ENCODE peak calls at places on chromosomes 11 and 22, in five cellular contexts. Y is GM13977, L is glutamatergic neuron, O is body of pancreas, R is GM10248. C is an unnamed sample.

GRCh38 chr11:120432056-120433018 is 79.2 kb upstream of the GRIK4 start:
- DNase-seq in Y (no peak), L (no peak), O (no peak), R (no peak), C (peak; percentile 55)

GRCh38 chr22:22848364-22848866 is 39.2 kb upstream of the IGLL5 start:
- DNase-seq in Y (peak; percentile 31), L (peak; percentile 71), O (peak; percentile 75), R (peak; percentile 59), C (peak; percentile 81)

GRCh38 chr11:122681731-122682130 is 26.2 kb downstream of the UBASH3B start:
- DNase-seq in Y (no peak), L (peak; percentile 36), O (no peak), R (no peak), C (no peak)

GRCh38 chr22:45804986-45805325 is 133.3 kb downstream of the ATXN10 start:
- DNase-seq in Y (no peak), L (no peak), O (no peak), R (no peak), C (peak; percentile 43)

GRCh38 chr11:47724041-47724729 is 9.0 kb upstream of the AGBL2 start:
- DNase-seq in Y (no peak), L (no peak), O (peak; percentile 61), R (no peak), C (peak; percentile 7)

GRCh38 chr11:117180661-117181585 is 2.4 kb downstream of the SIDT2 start:
- DNase-seq in Y (peak; percentile 84), L (peak; percentile 75), O (peak; percentile 86), R (peak; percentile 80), C (peak; percentile 18)

GRCh38 chr11:120395778-120396177 is 59.6 kb downstream of the ARHGEF12 start:
- DNase-seq in Y (no peak), L (no peak), O (no peak), R (no peak), C (no peak)

GRCh38 chr11:126146454-126147192 is 64.8 kb downstream of the RPUSD4 start:
- DNase-seq in Y (no peak), L (no peak), O (no peak), R (no peak), C (no peak)

GRCh38 chr11:110184974-110185597 is 91.9 kb downstream of the ZC3H12C start:
- DNase-seq in Y (no peak), L (no peak), O (peak; percentile 47), R (no peak), C (no peak)

GRCh38 chr11:75325713-75326438 is 25.6 kb downstream of the ARRB1 start:
- DNase-seq in Y (no peak), L (no peak), O (peak; percentile 56), R (no peak), C (peak; percentile 55)

GRCh38 chr11:69881467-69882269 is 62.5 kb upstream of the FGF3 start:
- DNase-seq in Y (no peak), L (peak; percentile 46), O (no peak), R (no peak), C (no peak)

GRCh38 chr22:43739851-43740250 is 72.3 kb downstream of the EFCAB6 start:
- DNase-seq in Y (no peak), L (no peak), O (no peak), R (no peak), C (no peak)

GRCh38 chr11:29333993-29334780 is 682.6 kb downstream of the KCNA4 start:
- DNase-seq in Y (peak; percentile 31), L (no peak), O (no peak), R (peak; percentile 28), C (peak; percentile 10)

GRCh38 chr22:20979243-20979809 is 2.8 kb upstream of the LZTR1 start:
- DNase-seq in Y (peak; percentile 73), L (peak; percentile 60), O (peak; percentile 69), R (peak; percentile 85), C (peak; percentile 28)

GRCh38 chr11:123696183-123696582 is 41.8 kb upstream of the SCN3B start:
- DNase-seq in Y (no peak), L (no peak), O (no peak), R (no peak), C (no peak)

GRCh38 chr11:122186439-122187080 is 70.5 kb upstream of the BLID start:
- DNase-seq in Y (no peak), L (no peak), O (no peak), R (no peak), C (no peak)

GRCh38 chr11:47327025-47327424 is 25.5 kb downstream of the MYBPC3 start:
- DNase-seq in Y (peak; percentile 12), L (no peak), O (no peak), R (no peak), C (no peak)

GRCh38 chr22:39562839-39563489 is 7.6 kb upstream of the CACNA1I start:
- DNase-seq in Y (no peak), L (no peak), O (no peak), R (no peak), C (no peak)

GRCh38 chr22:41286639-41287091 is 678 bp upstream of the RANGAP1 start:
- DNase-seq in Y (peak; percentile 50), L (no peak), O (peak; percentile 56), R (no peak), C (peak; percentile 20)

GRCh38 chr11:108220721-108221346 is 1.6 kb downstream of the NPAT start:
- DNase-seq in Y (no peak), L (no peak), O (no peak), R (no peak), C (no peak)

GRCh38 chr11:35928688-35929087 is 15.2 kb upstream of the LDLRAD3 start:
- DNase-seq in Y (no peak), L (no peak), O (no peak), R (no peak), C (no peak)

GRCh38 chr11:72589802-72590761 is 84.1 kb downstream of the PDE2A start:
- DNase-seq in Y (peak; percentile 64), L (peak; percentile 81), O (peak; percentile 57), R (peak; percentile 56), C (peak; percentile 64)

GRCh38 chr11:110524227-110524626 is 94.5 kb downstream of the FDX1 start:
- DNase-seq in Y (no peak), L (no peak), O (no peak), R (no peak), C (no peak)

GRCh38 chr11:99069831-99070444 is 49.2 kb downstream of the CNTN5 start:
- DNase-seq in Y (no peak), L (peak; percentile 18), O (no peak), R (no peak), C (peak; percentile 22)

GRCh38 chr22:29330753-29331152 is 15.3 kb upstream of the RASL10A start:
- DNase-seq in Y (no peak), L (peak; percentile 60), O (peak; percentile 16), R (no peak), C (no peak)

GRCh38 chr11:94767701-94768601 is at the start of gene AMOTL1:
- DNase-seq in Y (peak; percentile 49), L (peak; percentile 95), O (peak; percentile 88), R (peak; percentile 64), C (peak; percentile 81)

GRCh38 chr22:41873391-41873790 is 40.5 kb downstream of the SREBF2 start:
- DNase-seq in Y (no peak), L (no peak), O (no peak), R (no peak), C (no peak)

GRCh38 chr11:35177370-35177769 is 38.4 kb downstream of the CD44 start:
- DNase-seq in Y (no peak), L (no peak), O (no peak), R (no peak), C (no peak)

GRCh38 chr22:20976291-20976877 is 5.7 kb upstream of the LZTR1 start:
- DNase-seq in Y (no peak), L (no peak), O (no peak), R (no peak), C (no peak)

GRCh38 chr11:534592-535518 is 521 bp downstream of the HRAS start:
- DNase-seq in Y (peak; percentile 63), L (no peak), O (peak; percentile 32), R (no peak), C (peak; percentile 47)

GRCh38 chr11:7485136-7485853 is at the start of gene OLFML1:
- DNase-seq in Y (no peak), L (no peak), O (no peak), R (no peak), C (no peak)

GRCh38 chr11:123286255-123286654 is 91.2 kb upstream of the CLMP start:
- DNase-seq in Y (no peak), L (no peak), O (no peak), R (no peak), C (no peak)

GRCh38 chr11:69397732-69398131 is 83.7 kb upstream of the LINC01488 start:
- DNase-seq in Y (no peak), L (no peak), O (no peak), R (no peak), C (no peak)

GRCh38 chr11:45859661-45860140 is 12.4 kb downstream of the CRY2 start:
- DNase-seq in Y (no peak), L (no peak), O (peak; percentile 94), R (no peak), C (no peak)

DNA sequence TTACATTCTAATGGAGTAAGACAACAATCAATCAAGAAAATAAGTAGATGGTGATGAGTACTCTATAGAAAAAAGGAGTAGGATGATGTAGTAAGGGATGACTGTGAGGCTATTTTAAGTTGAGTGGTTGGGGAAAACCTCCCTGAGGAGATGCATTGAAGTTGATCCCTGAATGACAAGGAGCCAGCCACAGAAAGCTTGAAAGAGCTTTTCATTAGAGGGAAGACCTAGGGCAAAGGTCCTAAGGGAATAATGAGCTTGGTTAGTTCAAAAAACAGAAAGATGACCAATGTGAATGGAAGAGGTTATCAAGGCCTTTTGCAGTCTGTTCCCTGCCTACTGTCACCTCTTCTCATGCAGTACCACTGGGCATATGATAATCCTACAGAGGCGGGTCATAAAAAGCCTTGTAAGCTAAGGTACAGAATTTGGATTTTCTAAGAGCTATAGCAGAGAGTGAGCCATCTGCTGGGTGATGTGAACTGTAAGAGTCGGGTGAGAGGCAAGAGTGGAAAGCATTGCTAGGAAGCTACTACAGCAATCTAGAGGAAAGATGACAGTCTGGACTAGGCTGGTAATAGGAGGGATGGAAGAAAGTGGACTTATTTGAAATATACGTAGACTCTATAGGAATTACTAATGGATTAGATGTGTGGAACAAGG is 3.1 kb downstream of the PPP2R1B start:
- DNase-seq in Y (no peak), L (no peak), O (no peak), R (no peak), C (no peak)
- TF ChIP-seq CTCF in Y (peak; percentile 20), L (no peak), O (no peak), R (no peak), C (no peak)

GRCh38 chr22:37647928-37648327 is 8.5 kb downstream of the SH3BP1 start:
- DNase-seq in Y (no peak), L (no peak), O (peak; percentile 72), R (no peak), C (no peak)
- TF ChIP-seq CTCF in Y (no peak), L (no peak), O (no peak), R (no peak), C (no peak)

GRCh38 chr11:132994038-132994502 is 538.2 kb downstream of the OPCML start:
- DNase-seq in Y (no peak), L (peak; percentile 47), O (no peak), R (no peak), C (no peak)

GRCh38 chr11:132997396-132997795 is 534.9 kb downstream of the OPCML start:
- DNase-seq in Y (no peak), L (no peak), O (no peak), R (no peak), C (no peak)

GRCh38 chr11:132987936-132988335 is 544.4 kb downstream of the OPCML start:
- DNase-seq in Y (no peak), L (no peak), O (no peak), R (no peak), C (no peak)

GRCh38 chr11:132988381-132988780 is 543.9 kb downstream of the OPCML start:
- DNase-seq in Y (no peak), L (no peak), O (no peak), R (no peak), C (no peak)

GRCh38 chr11:132992838-132993680 is 539.2 kb downstream of the OPCML start:
- DNase-seq in Y (no peak), L (no peak), O (no peak), R (no peak), C (no peak)
- TF ChIP-seq CTCF in Y (no peak), L (no peak), O (no peak), R (no peak), C (no peak)

GRCh38 chr11:95849087-95849825 is 59.0 kb downstream of the CEP57 start:
- DNase-seq in Y (peak; percentile 6), L (peak; percentile 28), O (peak; percentile 26), R (peak; percentile 10), C (peak; percentile 38)
- TF ChIP-seq CTCF in Y (peak; percentile 54), L (peak; percentile 10), O (peak; percentile 30), R (peak; percentile 48), C (no peak)

C was measured in Calu3.